ENCODE peak calls at places on chromosome 2, in five cellular contexts. Z is PC-3, H is keratinocyte, V is MM.1S, W is GM12878. P is an unnamed sample.

GRCh38 chr2:146754606-146755005 is 1090.2 kb upstream of the ACVR2A start:
- DNase-seq in V (no peak), H (no peak), W (no peak), Z (no peak), P (no peak)

GRCh38 chr2:139260052-139260430 is 479.9 kb upstream of the NXPH2 start:
- DNase-seq in Z (no peak), V (no peak), W (no peak), H (no peak), P (no peak)

GRCh38 chr2:113847144-113847543 is 42.7 kb upstream of the ACTR3 start:
- DNase-seq in W (no peak), Z (no peak), V (no peak), H (no peak), P (no peak)

GRCh38 chr2:28552045-28552823 is 56.4 kb downstream of the PLB1 start:
- DNase-seq in Z (peak), V (no peak), H (no peak), W (no peak), P (no peak)

GRCh38 chr2:26875083-26875634 is 27.2 kb downstream of the DPYSL5 start:
- DNase-seq in H (no peak), W (no peak), Z (no peak), V (no peak), P (no peak)

GRCh38 chr2:64065516-64065915 is 46.3 kb upstream of the VPS54 start:
- DNase-seq in W (no peak), Z (no peak), V (no peak), H (no peak), P (no peak)

GRCh38 chr2:148614332-148615049 is 30.1 kb upstream of the EPC2 start:
- DNase-seq in V (peak), Z (peak), H (peak), W (peak), P (peak)

GRCh38 chr2:75489682-75490180 is 71.0 kb downstream of the EVA1A start:
- DNase-seq in W (no peak), H (no peak), Z (no peak), V (no peak), P (no peak)

GRCh38 chr2:67394734-67395133 is 2.4 kb upstream of the ETAA1 start:
- DNase-seq in Z (peak), H (no peak), W (no peak), V (no peak), P (no peak)

GRCh38 chr2:196445991-196446390 is 193.5 kb upstream of the CCDC150 start:
- DNase-seq in W (no peak), V (no peak), Z (no peak), H (no peak), P (no peak)

GRCh38 chr2:201971516-201972228 is 62.0 kb upstream of the FZD7 start:
- DNase-seq in Z (no peak), W (no peak), V (no peak), H (no peak), P (peak)

GRCh38 chr2:19743641-19744040 is 158.1 kb downstream of the TTC32 start:
- DNase-seq in H (no peak), V (no peak), Z (no peak), W (no peak), P (no peak)
- TF ChIP-seq EZH2 in H (no peak), V (no peak), Z (no peak), W (no peak), P (no peak)

GRCh38 chr2:219442206-219443015 is 7.8 kb downstream of the SPEG start:
- DNase-seq in V (no peak), Z (no peak), W (no peak), H (no peak), P (no peak)
- H3K27ac ChIP-seq in V (no peak), Z (no peak), W (no peak), H (no peak), P (no peak)

GRCh38 chr2:144705328-144706245 is 185.7 kb upstream of the ZEB2 start:
- DNase-seq in V (no peak), H (no peak), Z (no peak), W (no peak), P (no peak)
- TF ChIP-seq EZH2 in V (no peak), H (no peak), Z (no peak), W (no peak), P (no peak)

GRCh38 chr2:200752835-200753234 is 58.9 kb upstream of the BZW1 start:
- DNase-seq in V (no peak), W (no peak), H (no peak), Z (no peak), P (no peak)

GRCh38 chr2:200756618-200757321 is 54.9 kb upstream of the BZW1 start:
- DNase-seq in V (no peak), W (no peak), H (peak), Z (peak), P (no peak)

GRCh38 chr2:200761168-200761715 is 50.5 kb upstream of the BZW1 start:
- DNase-seq in Z (peak), V (no peak), H (no peak), W (no peak), P (no peak)

GRCh38 chr2:200758341-200758740 is 53.4 kb upstream of the BZW1 start:
- DNase-seq in V (no peak), W (no peak), H (no peak), Z (no peak), P (no peak)

DNA sequence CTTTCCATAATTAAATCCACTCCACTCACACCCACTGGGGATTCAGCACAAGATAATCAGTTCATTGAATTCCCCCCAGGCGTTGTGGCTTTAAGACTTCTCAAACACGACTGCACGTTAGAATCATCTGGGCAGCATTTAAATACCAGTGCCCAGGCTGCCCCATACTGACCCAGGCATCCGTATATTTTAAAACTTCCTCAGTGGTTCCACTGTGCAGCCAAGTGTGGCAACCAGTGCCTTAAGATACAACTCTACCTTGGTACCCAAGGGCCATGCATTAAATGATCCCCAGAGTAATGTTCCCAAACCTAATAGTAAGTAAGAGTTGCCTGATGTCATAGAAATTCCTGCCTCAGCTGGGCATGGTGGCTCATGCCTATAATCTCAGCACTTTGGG is 54.3 kb upstream of the BZW1 start:
- DNase-seq in W (no peak), V (no peak), H (no peak), Z (no peak), P (no peak)
- H3K27ac ChIP-seq in W (no peak), V (no peak), H (peak), Z (peak), P (no peak)

DNA sequence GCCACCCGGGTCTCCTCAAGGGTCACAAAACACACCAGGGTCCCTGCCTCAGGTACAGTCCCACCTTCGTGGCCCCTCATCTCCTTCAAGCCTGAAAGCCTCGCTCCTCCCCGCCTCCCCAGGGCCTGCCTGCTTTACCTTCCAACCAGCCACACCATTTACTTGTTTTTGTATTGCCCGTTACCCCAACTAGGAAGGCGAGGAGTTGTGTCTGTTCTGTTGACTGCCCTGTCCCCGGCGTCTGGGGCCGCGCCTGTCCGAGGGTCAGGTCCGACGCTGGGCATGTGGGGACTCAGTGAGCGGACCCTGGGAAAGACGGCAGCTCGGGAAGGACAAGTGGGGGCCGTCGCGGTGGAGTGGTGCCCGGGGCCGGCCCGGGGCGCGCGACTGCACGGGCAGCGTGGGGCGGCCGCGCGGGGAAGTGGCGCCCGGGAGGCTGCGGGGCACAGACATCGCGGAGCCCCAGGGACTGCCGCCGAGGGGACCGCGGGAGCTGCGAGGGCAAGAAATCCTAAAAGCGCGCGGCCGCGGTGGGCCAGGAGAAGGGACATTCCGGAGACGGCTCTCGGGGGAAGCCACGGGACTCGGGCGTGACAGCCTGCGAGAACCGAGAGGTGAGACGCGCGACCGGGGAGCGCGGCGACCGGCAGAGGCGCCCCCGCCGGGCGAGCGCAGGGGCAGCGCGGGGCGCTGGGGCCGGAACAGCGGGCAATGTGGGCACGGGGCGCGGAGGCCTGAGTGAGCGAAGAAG is 797 bp upstream of the GRHL1 start:
- DNase-seq in V (peak), W (no peak), Z (peak), H (no peak), P (peak)
- TF ChIP-seq EZH2 in V (no peak), W (no peak), Z (no peak), H (no peak), P (no peak)

GRCh38 chr2:43075906-43076585 is 150.4 kb downstream of the ZFP36L2 start:
- DNase-seq in V (no peak), W (no peak), H (no peak), Z (peak), P (peak)

GRCh38 chr2:43074592-43075053 is 151.8 kb downstream of the ZFP36L2 start:
- DNase-seq in V (no peak), Z (no peak), W (no peak), H (no peak), P (no peak)

GRCh38 chr2:43074052-43074451 is 152.4 kb downstream of the ZFP36L2 start:
- DNase-seq in H (no peak), Z (no peak), V (no peak), W (no peak), P (no peak)

GRCh38 chr2:43076676-43077075 is 149.7 kb downstream of the ZFP36L2 start:
- DNase-seq in Z (no peak), H (no peak), V (no peak), W (no peak), P (no peak)

GRCh38 chr2:43075054-43075593 is 151.3 kb downstream of the ZFP36L2 start:
- DNase-seq in W (no peak), H (peak), Z (peak), V (no peak), P (peak)
- H3K27ac ChIP-seq in W (no peak), H (peak), Z (peak), V (no peak), P (peak)

DNA sequence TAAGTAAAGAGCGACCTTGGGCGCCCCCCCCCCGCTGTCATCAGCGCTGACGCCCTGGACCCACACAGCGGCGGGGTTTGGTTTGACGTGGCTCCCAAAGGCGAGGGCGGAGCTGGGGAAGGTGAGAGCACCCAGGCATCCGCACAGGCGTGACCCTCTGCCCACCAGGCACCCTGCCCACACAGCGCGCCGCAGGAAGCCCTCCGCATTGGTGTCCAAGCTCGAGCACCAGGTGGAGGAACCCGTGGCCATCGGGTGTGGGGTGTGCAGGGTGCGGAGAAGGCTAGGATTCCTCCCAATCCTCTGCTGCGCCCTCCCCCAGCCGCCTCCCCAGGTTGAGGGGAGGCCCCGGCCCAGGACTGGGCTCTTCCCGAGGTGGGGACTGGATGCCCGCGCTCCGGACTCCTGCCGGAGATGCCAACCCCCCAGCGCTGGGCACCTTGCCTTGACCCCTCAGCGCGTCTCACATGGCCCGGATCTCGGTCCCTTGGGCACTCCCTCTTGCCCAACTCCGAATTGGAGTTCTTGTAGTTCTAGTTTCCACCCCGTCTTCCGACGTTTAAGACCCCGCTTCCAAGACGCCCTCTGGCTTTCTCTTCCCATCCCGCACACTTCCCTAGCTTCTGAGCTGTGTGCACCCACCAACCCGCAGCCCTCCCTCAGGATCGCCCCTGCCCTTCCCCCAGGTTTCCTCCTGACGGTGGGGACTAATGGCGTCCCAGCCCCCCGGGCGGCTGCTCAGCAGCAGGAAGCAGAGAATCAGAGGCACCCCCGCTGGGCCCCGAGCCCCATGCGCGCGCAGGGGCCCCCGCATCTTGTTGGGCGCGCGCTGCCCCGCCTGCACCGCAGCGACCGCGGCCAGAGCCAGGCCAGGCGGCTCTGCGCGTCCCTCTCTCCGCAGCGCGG is 25.9 kb upstream of the RESP18 start:
- DNase-seq in Z (no peak), H (no peak), W (no peak), V (no peak), P (no peak)
- TF ChIP-seq EZH2 in Z (no peak), H (peak), W (no peak), V (no peak), P (peak)

GRCh38 chr2:225275443-225275842 is 124.1 kb upstream of the NYAP2 start:
- DNase-seq in Z (no peak), V (no peak), W (no peak), H (no peak), P (no peak)
- H3K27ac ChIP-seq in Z (no peak), V (no peak), W (peak), H (no peak), P (no peak)

P was measured in A673.